ENCODE peak calls at places on chromosomes 12 and 14, in eight cellular contexts. One of them, this sample, is unnamed.
A peak's percentile ranks its signal among the peaks of the same experiment; 100 is the strongest.

GRCh38 chr12:93373847-93374723 is 3.6 kb upstream of the NUDT4 start:
- DNase-seq in uterus: no peak
- DNase-seq in HFFc6: no peak
- DNase-seq in NCI-H187: no peak
- DNase-seq in activated naive CD8-positive, alpha-beta T cell treated with anti-CD3 and anti-CD28 coated beads, Interleukin-2, amount 50 U/mL, for 16 hours: no peak
- DNase-seq in activated CD4-positive, CD25-positive, alpha-beta regulatory T cell treated with anti-CD3 and anti-CD28 coated beads, Interleukin-2, amount 50 U/mL, for 72 hours: no peak
- DNase-seq in psoas muscle: no peak
- DNase-seq in ACHN: no peak
- DNase-seq in this sample: no peak

GRCh38 chr12:21773263-21773741 is 1.2 kb downstream of the KCNJ8 start:
- DNase-seq in NCI-H187: no peak
- DNase-seq in HFFc6: no peak
- DNase-seq in uterus: peak; percentile 49
- DNase-seq in activated CD4-positive, CD25-positive, alpha-beta regulatory T cell treated with anti-CD3 and anti-CD28 coated beads, Interleukin-2, amount 50 U/mL, for 72 hours: no peak
- DNase-seq in psoas muscle: peak; percentile 35
- DNase-seq in ACHN: peak; percentile 67
- DNase-seq in activated naive CD8-positive, alpha-beta T cell treated with anti-CD3 and anti-CD28 coated beads, Interleukin-2, amount 50 U/mL, for 16 hours: no peak
- DNase-seq in this sample: no peak

GRCh38 chr12:108447168-108447840 is 67.8 kb upstream of the FICD start:
- DNase-seq in activated naive CD8-positive, alpha-beta T cell treated with anti-CD3 and anti-CD28 coated beads, Interleukin-2, amount 50 U/mL, for 16 hours: no peak
- DNase-seq in psoas muscle: no peak
- DNase-seq in HFFc6: no peak
- DNase-seq in uterus: no peak
- DNase-seq in ACHN: no peak
- DNase-seq in NCI-H187: no peak
- DNase-seq in activated CD4-positive, CD25-positive, alpha-beta regulatory T cell treated with anti-CD3 and anti-CD28 coated beads, Interleukin-2, amount 50 U/mL, for 72 hours: no peak
- DNase-seq in this sample: no peak

GRCh38 chr12:14995583-14996425 is 23.0 kb downstream of the PDE6H start:
- DNase-seq in psoas muscle: no peak
- DNase-seq in NCI-H187: no peak
- DNase-seq in activated CD4-positive, CD25-positive, alpha-beta regulatory T cell treated with anti-CD3 and anti-CD28 coated beads, Interleukin-2, amount 50 U/mL, for 72 hours: no peak
- DNase-seq in uterus: no peak
- DNase-seq in ACHN: peak; percentile 68
- DNase-seq in activated naive CD8-positive, alpha-beta T cell treated with anti-CD3 and anti-CD28 coated beads, Interleukin-2, amount 50 U/mL, for 16 hours: no peak
- DNase-seq in HFFc6: peak; percentile 33
- DNase-seq in this sample: no peak

GRCh38 chr12:96044017-96044985 is 8.9 kb upstream of the LTA4H start:
- DNase-seq in NCI-H187: no peak
- DNase-seq in activated CD4-positive, CD25-positive, alpha-beta regulatory T cell treated with anti-CD3 and anti-CD28 coated beads, Interleukin-2, amount 50 U/mL, for 72 hours: no peak
- DNase-seq in psoas muscle: no peak
- DNase-seq in uterus: no peak
- DNase-seq in HFFc6: peak; percentile 36
- DNase-seq in ACHN: no peak
- DNase-seq in activated naive CD8-positive, alpha-beta T cell treated with anti-CD3 and anti-CD28 coated beads, Interleukin-2, amount 50 U/mL, for 16 hours: no peak
- DNase-seq in this sample: no peak

GRCh38 chr14:79783061-79783460 is 428.2 kb downstream of the DIO2 start:
- DNase-seq in activated CD4-positive, CD25-positive, alpha-beta regulatory T cell treated with anti-CD3 and anti-CD28 coated beads, Interleukin-2, amount 50 U/mL, for 72 hours: no peak
- DNase-seq in activated naive CD8-positive, alpha-beta T cell treated with anti-CD3 and anti-CD28 coated beads, Interleukin-2, amount 50 U/mL, for 16 hours: no peak
- DNase-seq in HFFc6: no peak
- DNase-seq in uterus: no peak
- DNase-seq in NCI-H187: no peak
- DNase-seq in psoas muscle: no peak
- DNase-seq in ACHN: no peak
- DNase-seq in this sample: no peak

GRCh38 chr14:47658041-47658440 is 17.4 kb downstream of the MDGA2 start:
- DNase-seq in psoas muscle: no peak
- DNase-seq in NCI-H187: no peak
- DNase-seq in HFFc6: no peak
- DNase-seq in activated naive CD8-positive, alpha-beta T cell treated with anti-CD3 and anti-CD28 coated beads, Interleukin-2, amount 50 U/mL, for 16 hours: no peak
- DNase-seq in activated CD4-positive, CD25-positive, alpha-beta regulatory T cell treated with anti-CD3 and anti-CD28 coated beads, Interleukin-2, amount 50 U/mL, for 72 hours: no peak
- DNase-seq in ACHN: no peak
- DNase-seq in uterus: no peak
- DNase-seq in this sample: no peak

GRCh38 chr12:29838768-29839167 is 55.0 kb upstream of the TMTC1 start:
- DNase-seq in uterus: no peak
- DNase-seq in activated naive CD8-positive, alpha-beta T cell treated with anti-CD3 and anti-CD28 coated beads, Interleukin-2, amount 50 U/mL, for 16 hours: no peak
- DNase-seq in activated CD4-positive, CD25-positive, alpha-beta regulatory T cell treated with anti-CD3 and anti-CD28 coated beads, Interleukin-2, amount 50 U/mL, for 72 hours: no peak
- DNase-seq in ACHN: no peak
- DNase-seq in HFFc6: no peak
- DNase-seq in psoas muscle: no peak
- DNase-seq in NCI-H187: no peak
- DNase-seq in this sample: no peak

GRCh38 chr12:68469136-68469535 is 137.0 kb upstream of the MDM1 start:
- DNase-seq in activated naive CD8-positive, alpha-beta T cell treated with anti-CD3 and anti-CD28 coated beads, Interleukin-2, amount 50 U/mL, for 16 hours: no peak
- DNase-seq in ACHN: no peak
- DNase-seq in uterus: no peak
- DNase-seq in activated CD4-positive, CD25-positive, alpha-beta regulatory T cell treated with anti-CD3 and anti-CD28 coated beads, Interleukin-2, amount 50 U/mL, for 72 hours: no peak
- DNase-seq in NCI-H187: no peak
- DNase-seq in HFFc6: no peak
- DNase-seq in psoas muscle: no peak
- DNase-seq in this sample: no peak

GRCh38 chr12:118979763-118980406 is 1.5 kb upstream of the SRRM4 start:
- DNase-seq in NCI-H187: peak; percentile 80
- DNase-seq in HFFc6: no peak
- DNase-seq in uterus: no peak
- DNase-seq in psoas muscle: no peak
- DNase-seq in ACHN: peak; percentile 78
- DNase-seq in activated naive CD8-positive, alpha-beta T cell treated with anti-CD3 and anti-CD28 coated beads, Interleukin-2, amount 50 U/mL, for 16 hours: no peak
- DNase-seq in activated CD4-positive, CD25-positive, alpha-beta regulatory T cell treated with anti-CD3 and anti-CD28 coated beads, Interleukin-2, amount 50 U/mL, for 72 hours: no peak
- DNase-seq in this sample: peak; percentile 21

GRCh38 chr12:108845696-108846095 is 11.7 kb downstream of the SSH1 start:
- DNase-seq in HFFc6: no peak
- DNase-seq in activated naive CD8-positive, alpha-beta T cell treated with anti-CD3 and anti-CD28 coated beads, Interleukin-2, amount 50 U/mL, for 16 hours: no peak
- DNase-seq in psoas muscle: no peak
- DNase-seq in ACHN: no peak
- DNase-seq in NCI-H187: no peak
- DNase-seq in uterus: no peak
- DNase-seq in activated CD4-positive, CD25-positive, alpha-beta regulatory T cell treated with anti-CD3 and anti-CD28 coated beads, Interleukin-2, amount 50 U/mL, for 72 hours: no peak
- DNase-seq in this sample: no peak

GRCh38 chr12:13735756-13736155 is 245.6 kb downstream of the GRIN2B start:
- DNase-seq in uterus: no peak
- DNase-seq in HFFc6: no peak
- DNase-seq in NCI-H187: no peak
- DNase-seq in activated CD4-positive, CD25-positive, alpha-beta regulatory T cell treated with anti-CD3 and anti-CD28 coated beads, Interleukin-2, amount 50 U/mL, for 72 hours: no peak
- DNase-seq in ACHN: no peak
- DNase-seq in psoas muscle: no peak
- DNase-seq in activated naive CD8-positive, alpha-beta T cell treated with anti-CD3 and anti-CD28 coated beads, Interleukin-2, amount 50 U/mL, for 16 hours: no peak
- DNase-seq in this sample: no peak

GRCh38 chr14:70133461-70133860 is 55.3 kb downstream of the SLC8A3 start:
- DNase-seq in activated naive CD8-positive, alpha-beta T cell treated with anti-CD3 and anti-CD28 coated beads, Interleukin-2, amount 50 U/mL, for 16 hours: no peak
- DNase-seq in ACHN: no peak
- DNase-seq in uterus: no peak
- DNase-seq in HFFc6: no peak
- DNase-seq in activated CD4-positive, CD25-positive, alpha-beta regulatory T cell treated with anti-CD3 and anti-CD28 coated beads, Interleukin-2, amount 50 U/mL, for 72 hours: no peak
- DNase-seq in psoas muscle: no peak
- DNase-seq in NCI-H187: no peak
- DNase-seq in this sample: no peak

GRCh38 chr12:114697246-114697716 is 13.3 kb upstream of the TBX3 start:
- DNase-seq in activated naive CD8-positive, alpha-beta T cell treated with anti-CD3 and anti-CD28 coated beads, Interleukin-2, amount 50 U/mL, for 16 hours: no peak
- DNase-seq in uterus: no peak
- DNase-seq in NCI-H187: no peak
- DNase-seq in HFFc6: no peak
- DNase-seq in activated CD4-positive, CD25-positive, alpha-beta regulatory T cell treated with anti-CD3 and anti-CD28 coated beads, Interleukin-2, amount 50 U/mL, for 72 hours: no peak
- DNase-seq in ACHN: no peak
- DNase-seq in psoas muscle: no peak
- DNase-seq in this sample: no peak

GRCh38 chr12:2414810-2415567 is 362.2 kb downstream of the CACNA1C start:
- DNase-seq in psoas muscle: no peak
- DNase-seq in activated naive CD8-positive, alpha-beta T cell treated with anti-CD3 and anti-CD28 coated beads, Interleukin-2, amount 50 U/mL, for 16 hours: no peak
- DNase-seq in NCI-H187: no peak
- DNase-seq in activated CD4-positive, CD25-positive, alpha-beta regulatory T cell treated with anti-CD3 and anti-CD28 coated beads, Interleukin-2, amount 50 U/mL, for 72 hours: no peak
- DNase-seq in ACHN: peak; percentile 45
- DNase-seq in uterus: no peak
- DNase-seq in HFFc6: no peak
- DNase-seq in this sample: no peak

GRCh38 chr14:50800032-50800431 is 30.9 kb downstream of the NIN start:
- DNase-seq in NCI-H187: no peak
- DNase-seq in activated naive CD8-positive, alpha-beta T cell treated with anti-CD3 and anti-CD28 coated beads, Interleukin-2, amount 50 U/mL, for 16 hours: no peak
- DNase-seq in activated CD4-positive, CD25-positive, alpha-beta regulatory T cell treated with anti-CD3 and anti-CD28 coated beads, Interleukin-2, amount 50 U/mL, for 72 hours: no peak
- DNase-seq in psoas muscle: no peak
- DNase-seq in uterus: no peak
- DNase-seq in ACHN: no peak
- DNase-seq in HFFc6: peak; percentile 64
- DNase-seq in this sample: no peak

GRCh38 chr12:116473416-116473815 is 85.8 kb upstream of the MAP1LC3B2 start:
- DNase-seq in uterus: no peak
- DNase-seq in activated CD4-positive, CD25-positive, alpha-beta regulatory T cell treated with anti-CD3 and anti-CD28 coated beads, Interleukin-2, amount 50 U/mL, for 72 hours: no peak
- DNase-seq in psoas muscle: no peak
- DNase-seq in NCI-H187: no peak
- DNase-seq in ACHN: no peak
- DNase-seq in HFFc6: no peak
- DNase-seq in activated naive CD8-positive, alpha-beta T cell treated with anti-CD3 and anti-CD28 coated beads, Interleukin-2, amount 50 U/mL, for 16 hours: no peak
- DNase-seq in this sample: no peak

GRCh38 chr14:62710811-62711210 is 334.4 kb downstream of the KCNH5 start:
- DNase-seq in NCI-H187: no peak
- DNase-seq in activated CD4-positive, CD25-positive, alpha-beta regulatory T cell treated with anti-CD3 and anti-CD28 coated beads, Interleukin-2, amount 50 U/mL, for 72 hours: no peak
- DNase-seq in HFFc6: no peak
- DNase-seq in psoas muscle: no peak
- DNase-seq in uterus: no peak
- DNase-seq in ACHN: no peak
- DNase-seq in activated naive CD8-positive, alpha-beta T cell treated with anti-CD3 and anti-CD28 coated beads, Interleukin-2, amount 50 U/mL, for 16 hours: no peak
- DNase-seq in this sample: no peak

GRCh38 chr12:132335179-132335756 is 5.9 kb upstream of the GALNT9 start:
- DNase-seq in ACHN: no peak
- DNase-seq in activated naive CD8-positive, alpha-beta T cell treated with anti-CD3 and anti-CD28 coated beads, Interleukin-2, amount 50 U/mL, for 16 hours: no peak
- DNase-seq in uterus: no peak
- DNase-seq in activated CD4-positive, CD25-positive, alpha-beta regulatory T cell treated with anti-CD3 and anti-CD28 coated beads, Interleukin-2, amount 50 U/mL, for 72 hours: no peak
- DNase-seq in NCI-H187: no peak
- DNase-seq in HFFc6: no peak
- DNase-seq in psoas muscle: no peak
- DNase-seq in this sample: no peak

GRCh38 chr12:40959041-40959440 is 229.1 kb upstream of the PDZRN4 start:
- DNase-seq in NCI-H187: no peak
- DNase-seq in activated CD4-positive, CD25-positive, alpha-beta regulatory T cell treated with anti-CD3 and anti-CD28 coated beads, Interleukin-2, amount 50 U/mL, for 72 hours: no peak
- DNase-seq in activated naive CD8-positive, alpha-beta T cell treated with anti-CD3 and anti-CD28 coated beads, Interleukin-2, amount 50 U/mL, for 16 hours: no peak
- DNase-seq in ACHN: no peak
- DNase-seq in uterus: no peak
- DNase-seq in psoas muscle: no peak
- DNase-seq in HFFc6: no peak
- DNase-seq in this sample: no peak

GRCh38 chr12:509494-509893 is 49.8 kb downstream of the B4GALNT3 start:
- DNase-seq in uterus: no peak
- DNase-seq in HFFc6: peak; percentile 34
- DNase-seq in ACHN: no peak
- DNase-seq in psoas muscle: no peak
- DNase-seq in activated naive CD8-positive, alpha-beta T cell treated with anti-CD3 and anti-CD28 coated beads, Interleukin-2, amount 50 U/mL, for 16 hours: no peak
- DNase-seq in activated CD4-positive, CD25-positive, alpha-beta regulatory T cell treated with anti-CD3 and anti-CD28 coated beads, Interleukin-2, amount 50 U/mL, for 72 hours: no peak
- DNase-seq in NCI-H187: no peak
- DNase-seq in this sample: no peak

GRCh38 chr12:116547955-116548471 is 11.2 kb upstream of the MAP1LC3B2 start:
- DNase-seq in NCI-H187: no peak
- DNase-seq in ACHN: peak; percentile 93
- DNase-seq in activated naive CD8-positive, alpha-beta T cell treated with anti-CD3 and anti-CD28 coated beads, Interleukin-2, amount 50 U/mL, for 16 hours: no peak
- DNase-seq in uterus: no peak
- DNase-seq in psoas muscle: no peak
- DNase-seq in activated CD4-positive, CD25-positive, alpha-beta regulatory T cell treated with anti-CD3 and anti-CD28 coated beads, Interleukin-2, amount 50 U/mL, for 72 hours: no peak
- DNase-seq in HFFc6: no peak
- DNase-seq in this sample: no peak

GRCh38 chr14:91835920-91836843 is 31.2 kb downstream of the TC2N start:
- DNase-seq in HFFc6: no peak
- DNase-seq in activated naive CD8-positive, alpha-beta T cell treated with anti-CD3 and anti-CD28 coated beads, Interleukin-2, amount 50 U/mL, for 16 hours: peak; percentile 72
- DNase-seq in NCI-H187: peak; percentile 86
- DNase-seq in psoas muscle: peak; percentile 55
- DNase-seq in ACHN: peak; percentile 31
- DNase-seq in activated CD4-positive, CD25-positive, alpha-beta regulatory T cell treated with anti-CD3 and anti-CD28 coated beads, Interleukin-2, amount 50 U/mL, for 72 hours: peak; percentile 81
- DNase-seq in uterus: peak; percentile 77
- DNase-seq in this sample: peak; percentile 83

GRCh38 chr14:102849522-102850379 is 72.5 kb downstream of the TRAF3 start:
- DNase-seq in psoas muscle: no peak
- DNase-seq in activated CD4-positive, CD25-positive, alpha-beta regulatory T cell treated with anti-CD3 and anti-CD28 coated beads, Interleukin-2, amount 50 U/mL, for 72 hours: no peak
- DNase-seq in activated naive CD8-positive, alpha-beta T cell treated with anti-CD3 and anti-CD28 coated beads, Interleukin-2, amount 50 U/mL, for 16 hours: no peak
- DNase-seq in HFFc6: peak; percentile 51
- DNase-seq in ACHN: peak; percentile 41
- DNase-seq in uterus: no peak
- DNase-seq in NCI-H187: no peak
- DNase-seq in this sample: no peak

GRCh38 chr14:32078030-32078793 is 1.1 kb downstream of the ARHGAP5 start:
- DNase-seq in ACHN: peak; percentile 43
- DNase-seq in NCI-H187: peak; percentile 31
- DNase-seq in activated CD4-positive, CD25-positive, alpha-beta regulatory T cell treated with anti-CD3 and anti-CD28 coated beads, Interleukin-2, amount 50 U/mL, for 72 hours: no peak
- DNase-seq in psoas muscle: peak; percentile 26
- DNase-seq in activated naive CD8-positive, alpha-beta T cell treated with anti-CD3 and anti-CD28 coated beads, Interleukin-2, amount 50 U/mL, for 16 hours: no peak
- DNase-seq in HFFc6: peak; percentile 9
- DNase-seq in uterus: peak; percentile 44
- DNase-seq in this sample: peak; percentile 29

GRCh38 chr12:18969512-18969911 is 160.0 kb upstream of the PLEKHA5 start:
- DNase-seq in activated CD4-positive, CD25-positive, alpha-beta regulatory T cell treated with anti-CD3 and anti-CD28 coated beads, Interleukin-2, amount 50 U/mL, for 72 hours: no peak
- DNase-seq in NCI-H187: no peak
- DNase-seq in psoas muscle: no peak
- DNase-seq in ACHN: no peak
- DNase-seq in HFFc6: no peak
- DNase-seq in activated naive CD8-positive, alpha-beta T cell treated with anti-CD3 and anti-CD28 coated beads, Interleukin-2, amount 50 U/mL, for 16 hours: no peak
- DNase-seq in uterus: no peak
- DNase-seq in this sample: no peak

GRCh38 chr14:100623961-100624360 is 36.7 kb upstream of the BEGAIN start:
- DNase-seq in NCI-H187: no peak
- DNase-seq in HFFc6: no peak
- DNase-seq in activated naive CD8-positive, alpha-beta T cell treated with anti-CD3 and anti-CD28 coated beads, Interleukin-2, amount 50 U/mL, for 16 hours: no peak
- DNase-seq in ACHN: no peak
- DNase-seq in activated CD4-positive, CD25-positive, alpha-beta regulatory T cell treated with anti-CD3 and anti-CD28 coated beads, Interleukin-2, amount 50 U/mL, for 72 hours: no peak
- DNase-seq in psoas muscle: no peak
- DNase-seq in uterus: no peak
- DNase-seq in this sample: no peak

This sample was measured in activated CD4-positive, alpha-beta memory T cell treated with anti-CD3 and anti-CD28 coated beads, Interleukin-2, amount 10 ng/mL, durations not matched to agents 7 days and 5 days.